ENCODE peak calls at places on chromosomes 2 and 18, in nine cellular contexts. E is HCT116, W is transverse colon, L is Peyer's patch, A is spleen, T is gastrocnemius medialis, M is adrenal gland, S is breast epithelium, B is endothelial cell of umbilical vein. D is an unnamed sample.

GRCh38 chr18:77401173-77401572 is 151.5 kb downstream of the GALR1 start:
- DNase-seq in E (no peak), W (no peak), L (no peak), A (no peak), T (no peak), M (no peak), S (no peak), B (no peak), D (no peak)

GRCh38 chr2:26598336-26599006 is 42.7 kb downstream of the CIB4 start:
- DNase-seq in E (no peak), W (no peak), L (peak; percentile 28), A (peak; percentile 56), T (no peak), M (peak; percentile 65), S (no peak), B (no peak), D (no peak)

GRCh38 chr2:219687882-219688559 is 60.6 kb downstream of the SLC4A3 start:
- DNase-seq in E (peak; percentile 83), W (no peak), L (no peak), A (no peak), T (no peak), M (no peak), S (no peak), B (no peak), D (no peak)

GRCh38 chr2:211127501-211127900 is 571.1 kb downstream of the CPS1 start:
- DNase-seq in E (no peak), W (no peak), L (no peak), A (no peak), T (no peak), M (no peak), S (no peak), B (no peak), D (no peak)

GRCh38 chr18:12848405-12848804 is 35.6 kb downstream of the PTPN2 start:
- DNase-seq in E (no peak), W (no peak), L (no peak), A (no peak), T (no peak), M (no peak), S (no peak), B (no peak), D (no peak)

GRCh38 chr2:215879977-215880940 is 133.1 kb downstream of the MREG start:
- DNase-seq in E (no peak), W (no peak), L (no peak), A (no peak), T (no peak), M (no peak), S (no peak), B (no peak), D (no peak)

GRCh38 chr2:75146221-75146902 is 53.0 kb downstream of the TACR1 start:
- DNase-seq in E (no peak), W (no peak), L (no peak), A (no peak), T (no peak), M (no peak), S (no peak), B (no peak), D (no peak)

GRCh38 chr18:3481696-3482210 is 31.8 kb downstream of the TGIF1 start:
- DNase-seq in E (peak; percentile 35), W (peak; percentile 35), L (no peak), A (no peak), T (no peak), M (no peak), S (no peak), B (peak; percentile 47), D (no peak)

GRCh38 chr18:61752973-61753372 is 139.8 kb downstream of the RNF152 start:
- DNase-seq in E (no peak), W (no peak), L (peak; percentile 30), A (no peak), T (no peak), M (no peak), S (no peak), B (no peak), D (no peak)

GRCh38 chr2:158184556-158185343 is 83.1 kb downstream of the UPP2 start:
- DNase-seq in E (no peak), W (no peak), L (no peak), A (no peak), T (no peak), M (no peak), S (no peak), B (no peak), D (no peak)

GRCh38 chr2:237320801-237321563 is 93.0 kb downstream of the COL6A3 start:
- DNase-seq in E (no peak), W (no peak), L (no peak), A (no peak), T (peak; percentile 59), M (no peak), S (no peak), B (no peak), D (peak; percentile 85)

GRCh38 chr2:237316339-237316738 is 97.6 kb downstream of the COL6A3 start:
- DNase-seq in E (no peak), W (no peak), L (no peak), A (no peak), T (no peak), M (no peak), S (no peak), B (no peak), D (no peak)

GRCh38 chr2:237321746-237322145 is 92.2 kb downstream of the COL6A3 start:
- DNase-seq in E (no peak), W (no peak), L (no peak), A (no peak), T (no peak), M (no peak), S (no peak), B (no peak), D (no peak)

GRCh38 chr2:237319887-237320286 is 94.1 kb downstream of the COL6A3 start:
- DNase-seq in E (no peak), W (no peak), L (no peak), A (no peak), T (no peak), M (no peak), S (no peak), B (no peak), D (no peak)

DNA sequence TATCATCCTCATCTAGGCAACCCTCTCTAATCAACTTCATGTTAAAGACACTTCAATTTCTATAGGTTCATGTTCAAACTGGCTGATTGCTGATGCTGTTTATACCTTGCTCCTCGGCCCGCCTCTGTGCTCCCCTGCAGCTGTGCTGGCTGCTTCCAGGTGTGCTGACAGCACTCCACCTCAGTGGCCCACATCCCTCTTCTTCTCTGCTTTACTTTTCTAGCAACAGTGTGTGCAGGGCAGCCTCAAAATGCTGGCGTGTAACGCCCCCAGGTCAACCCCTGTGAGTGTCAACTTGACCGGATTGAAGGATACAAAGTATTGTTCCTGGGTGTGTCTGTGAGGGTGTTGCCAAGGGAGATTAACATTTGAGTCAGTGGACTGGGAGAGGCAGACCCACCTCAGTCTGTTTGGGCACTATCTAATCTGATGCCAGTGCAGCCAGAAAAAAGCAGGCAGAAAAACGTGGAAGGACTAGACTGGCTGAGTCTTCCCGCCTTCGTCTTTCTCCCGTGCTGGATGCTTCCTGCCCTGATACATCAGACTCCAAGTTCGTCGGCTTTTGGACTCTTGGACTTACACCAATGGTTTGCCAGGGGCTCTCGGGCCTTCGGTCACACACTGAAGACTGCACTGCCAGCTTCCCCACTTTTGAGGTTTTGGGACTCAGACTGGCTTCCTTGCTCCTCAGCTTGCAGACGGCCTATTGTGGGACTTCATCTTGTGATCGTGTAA is 94.7 kb downstream of the COL6A3 start:
- DNase-seq in E (no peak), W (no peak), L (no peak), A (no peak), T (no peak), M (no peak), S (no peak), B (no peak), D (no peak)
- H3K4me3 ChIP-seq in E (no peak overlapping the region), W (no peak overlapping the region), L (no peak overlapping the region), A (no peak overlapping the region), T (no peak overlapping the region), M (no peak overlapping the region), S (no peak overlapping the region), B (no peak overlapping the region), D (no peak overlapping the region)

DNA sequence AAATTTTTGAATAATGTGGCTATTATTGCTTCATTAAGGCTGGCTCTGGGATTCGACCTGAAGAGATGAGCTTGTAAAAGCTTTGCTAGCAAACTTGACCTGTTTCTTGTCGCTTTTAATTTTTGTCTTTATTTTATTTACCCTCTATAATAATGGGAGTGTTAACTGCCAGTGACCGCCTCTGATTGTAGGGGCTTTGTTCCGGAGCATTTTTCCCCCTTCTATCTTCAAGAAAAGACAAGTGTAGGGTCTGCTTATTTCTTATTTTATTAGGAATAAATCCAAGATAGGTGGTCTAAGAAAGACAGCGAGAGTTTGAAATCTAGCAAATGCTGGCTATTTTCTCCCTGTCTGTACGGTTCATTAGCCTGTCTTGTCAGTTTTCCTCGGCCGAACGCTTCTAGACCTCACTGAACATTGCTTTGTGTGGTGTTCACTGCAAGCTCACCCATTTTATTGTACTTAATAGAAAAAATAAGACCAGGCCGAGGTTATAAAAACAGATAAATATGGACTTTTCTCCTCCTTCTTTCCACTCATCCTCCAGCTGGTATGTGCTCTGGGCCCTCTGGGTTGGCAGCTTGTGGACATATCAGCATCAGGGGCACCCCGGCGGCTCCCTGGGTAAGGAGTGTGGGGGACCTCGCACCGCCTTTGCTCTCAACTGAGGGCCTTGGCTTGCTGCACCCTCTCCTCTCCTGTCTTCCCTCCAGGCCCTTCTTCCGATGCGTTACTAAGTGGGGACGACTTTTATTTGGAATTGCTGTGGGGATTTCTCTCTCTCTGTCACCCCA is 8.5 kb downstream of the MEIS1 start:
- DNase-seq in E (no peak), W (no peak), L (no peak), A (peak; percentile 66), T (no peak), M (peak; percentile 33), S (no peak), B (no peak), D (peak; percentile 36)
- TF ChIP-seq POLR2A in E (no peak), W (no peak), L (no peak), A (no peak), T (no peak), M (no peak), S (no peak), B (no peak), D (no peak)

GRCh38 chr18:57629399-57629798 is 7.8 kb upstream of the NARS1 start:
- DNase-seq in E (no peak), W (no peak), L (no peak), A (no peak), T (no peak), M (no peak), S (no peak), B (no peak), D (no peak)
- H3K4me3 ChIP-seq in E (peak overlapping the region; percentile 83), W (peak overlapping the region; percentile 64), L (peak overlapping the region; percentile 52), A (peak overlapping the region; percentile 67), T (peak overlapping the region; percentile 60), M (no peak overlapping the region), S (peak overlapping the region; percentile 71), B (no peak overlapping the region), D (peak overlapping the region; percentile 78)

DNA sequence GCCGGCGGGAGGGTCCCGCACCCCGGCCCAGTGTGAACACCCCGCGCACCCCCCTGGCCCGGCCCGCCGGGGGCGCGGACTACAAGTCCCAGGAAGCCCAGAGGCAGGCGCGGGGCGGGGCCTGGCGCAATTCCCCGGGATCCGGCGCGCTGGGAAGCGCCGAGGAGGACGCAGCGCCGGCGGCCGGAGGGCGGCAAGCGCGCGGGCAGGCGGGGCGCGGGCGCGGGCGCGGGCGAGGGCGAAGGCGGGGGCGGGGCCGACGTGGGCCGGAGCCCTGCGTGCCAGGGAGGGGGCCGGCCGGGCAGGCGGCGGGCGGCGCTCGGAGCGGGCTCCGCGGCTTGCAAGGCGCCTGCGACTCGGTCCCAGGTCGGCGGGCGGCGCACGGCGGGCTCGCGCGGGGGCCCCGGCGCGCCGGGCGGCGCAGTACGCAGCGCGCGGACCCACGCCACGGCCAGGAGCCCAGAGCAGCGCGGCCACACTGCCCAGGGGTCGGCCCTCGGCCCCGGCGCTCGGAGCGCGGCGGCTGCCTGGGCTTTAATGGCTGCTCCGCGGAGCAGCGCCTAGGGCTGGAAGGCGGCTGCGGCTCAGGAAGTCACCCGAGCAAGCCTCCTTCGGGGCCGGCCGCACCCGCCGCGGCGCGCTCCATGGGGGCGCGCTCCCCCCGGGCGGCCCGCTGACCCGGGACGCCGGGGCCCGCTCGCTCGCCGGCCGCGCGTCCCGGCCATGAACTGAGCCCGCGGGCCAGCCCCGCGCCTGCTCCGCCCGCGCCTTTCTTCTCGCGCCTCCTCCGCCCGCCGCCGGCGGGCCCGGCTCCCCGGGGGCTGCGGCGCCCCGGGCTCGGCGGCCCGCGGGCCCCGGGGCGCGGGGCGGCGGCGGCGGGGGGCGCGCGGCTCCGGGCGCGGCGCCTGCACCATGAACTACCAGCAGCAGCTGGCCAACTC is at the start of gene AGAP1:
- DNase-seq in E (peak; percentile 46), W (peak; percentile 91), L (peak; percentile 95), A (peak; percentile 81), T (peak; percentile 76), M (peak; percentile 90), S (peak; percentile 89), B (peak; percentile 83), D (peak; percentile 87)
- TF ChIP-seq POLR2A in E (peak; percentile 76), W (no peak), L (no peak), A (no peak), T (peak; percentile 36), M (peak; percentile 41), S (no peak), B (peak; percentile 52), D (no peak)